ENCODE peak calls at places on chromosomes 7 and 10, in ten cellular contexts. K is CD8-positive, alpha-beta T cell; G is CD4-positive, CD25-positive, alpha-beta regulatory T cell; E is pancreas; Q is sigmoid colon; U is heart right ventricle; O is thoracic aorta; B is spleen; D is fibroblast of lung; M is hepatocyte. T is an unnamed sample. For H3K4me1 and H3K36me3, the result is how much of the 10 kb centered on the place peaks cover.

GRCh38 chr7:45267262-45267661 is 109.7 kb downstream of the RAMP3 start:
- DNase-seq in D (peak), Q (no peak), E (no peak), B (no peak), O (no peak), M (no peak), U (no peak), K (no peak), G (no peak), T (no peak)

GRCh38 chr10:29838529-29838928 is 203.8 kb upstream of the SVIL start:
- DNase-seq in E (no peak), G (no peak), D (no peak), K (no peak), Q (peak), U (no peak), B (no peak), M (no peak), O (no peak), T (peak)

GRCh38 chr10:131147301-131147975 is 164.1 kb downstream of the TCERG1L start:
- DNase-seq in M (no peak), U (no peak), K (no peak), D (no peak), G (no peak), B (peak), E (no peak), Q (no peak), O (no peak), T (no peak)

GRCh38 chr7:46542076-46542475 is 621.0 kb upstream of the IGFBP3 start:
- DNase-seq in D (no peak), B (no peak), K (no peak), G (no peak), E (no peak), U (no peak), Q (no peak), O (no peak), M (no peak), T (no peak)

GRCh38 chr10:80122110-80122710 is 10.3 kb upstream of the PLAC9 start:
- DNase-seq in O (no peak), Q (no peak), D (no peak), K (no peak), U (no peak), B (no peak), M (no peak), G (no peak), E (no peak), T (no peak)

GRCh38 chr7:11212816-11213215 is 239.1 kb downstream of the PHF14 start:
- DNase-seq in M (no peak), D (no peak), O (no peak), E (no peak), B (no peak), Q (no peak), U (no peak), G (no peak), K (no peak), T (no peak)

GRCh38 chr7:35839860-35840854 is 39.3 kb downstream of the SEPTIN7 start:
- DNase-seq in G (no peak), B (no peak), K (no peak), Q (no peak), O (no peak), U (no peak), M (no peak), D (peak), E (no peak), T (no peak)

GRCh38 chr10:29409241-29410051 is 120.6 kb downstream of the LYZL1 start:
- DNase-seq in G (peak), K (peak), D (peak), U (peak), Q (peak), M (no peak), E (peak), O (peak), B (peak), T (peak)

GRCh38 chr10:72086466-72087391 is 1.6 kb downstream of the SPOCK2 start:
- DNase-seq in O (no peak), B (peak), Q (no peak), D (peak), M (no peak), U (peak), K (peak), G (peak), E (no peak), T (no peak)

GRCh38 chr10:36412942-36413341 is 712.5 kb upstream of the ANKRD30A start:
- DNase-seq in M (peak), U (no peak), Q (no peak), G (no peak), D (no peak), E (no peak), K (no peak), O (no peak), B (no peak), T (no peak)

GRCh38 chr10:74544106-74544505 is 282.3 kb upstream of the KAT6B start:
- DNase-seq in M (no peak), Q (no peak), U (no peak), K (no peak), E (no peak), O (no peak), D (peak), G (no peak), B (no peak), T (no peak)

GRCh38 chr10:132421377-132422168 is 24.6 kb downstream of the PWWP2B start:
- DNase-seq in M (peak), B (peak), D (peak), K (no peak), G (peak), O (peak), E (peak), Q (peak), U (peak), T (peak)

GRCh38 chr7:46544396-46545008 is 623.4 kb upstream of the IGFBP3 start:
- DNase-seq in U (no peak), B (no peak), K (no peak), G (no peak), E (no peak), D (peak), O (no peak), M (no peak), Q (no peak), T (no peak)

GRCh38 chr7:33705333-33705833 is 200.0 kb upstream of the BMPER start:
- DNase-seq in E (no peak), D (no peak), B (no peak), Q (no peak), G (no peak), K (no peak), M (no peak), O (no peak), U (no peak), T (no peak)

GRCh38 chr10:79266543-79267312 is 80.5 kb upstream of the PPIF start:
- DNase-seq in B (no peak), E (peak), O (peak), Q (peak), K (no peak), M (peak), G (peak), D (peak), U (peak), T (peak)

GRCh38 chr7:149767068-149767467 is 6.3 kb downstream of the ZNF467 start:
- DNase-seq in E (no peak), M (no peak), G (no peak), U (no peak), O (no peak), B (no peak), D (no peak), Q (no peak), K (no peak), T (no peak)

GRCh38 chr7:158543840-158544239 is 43.8 kb downstream of the PTPRN2 start:
- DNase-seq in B (no peak), D (no peak), G (no peak), U (no peak), E (no peak), O (no peak), K (no peak), M (no peak), Q (no peak), T (no peak)

GRCh38 chr7:24609570-24609969 is 36.3 kb downstream of the PALS2 start:
- DNase-seq in K (no peak), U (no peak), M (no peak), E (no peak), B (no peak), O (no peak), G (no peak), D (no peak), Q (no peak), T (no peak)

GRCh38 chr7:50362712-50363282 is 58.3 kb downstream of the IKZF1 start:
- DNase-seq in M (no peak), U (no peak), B (peak), G (peak), E (no peak), D (no peak), K (peak), O (no peak), Q (no peak), T (no peak)

GRCh38 chr7:31373337-31374289 is 33.1 kb upstream of the NEUROD6 start:
- DNase-seq in U (no peak), E (peak), D (peak), G (peak), K (no peak), Q (no peak), B (no peak), O (no peak), M (peak), T (no peak)

GRCh38 chr7:105808703-105809590 is 67.5 kb downstream of the ATXN7L1 start:
- DNase-seq in M (no peak), D (peak), O (no peak), G (peak), K (peak), U (no peak), Q (no peak), E (no peak), B (peak), T (no peak)

GRCh38 chr7:90192876-90193765 is 18.4 kb upstream of the STEAP2 start:
- DNase-seq in K (no peak), E (no peak), M (no peak), D (peak), G (no peak), Q (no peak), U (no peak), B (no peak), O (no peak), T (no peak)

GRCh38 chr7:84658286-84658685 is 463.7 kb upstream of the SEMA3A start:
- DNase-seq in K (no peak), U (no peak), E (no peak), G (no peak), Q (no peak), M (no peak), O (no peak), D (no peak), B (no peak), T (no peak)

GRCh38 chr10:97842658-97843295 is 6.9 kb upstream of the GOLGA7B start:
- DNase-seq in Q (no peak), K (no peak), B (no peak), O (no peak), M (no peak), G (no peak), U (no peak), E (no peak), D (peak), T (no peak)

GRCh38 chr7:13099197-13099795 is 411.9 kb downstream of the ARL4A start:
- DNase-seq in K (no peak), D (peak), M (no peak), O (no peak), U (no peak), G (peak), Q (no peak), B (no peak), E (no peak), T (no peak)

GRCh38 chr10:106559442-106559841 is 605.1 kb downstream of the SORCS1 start:
- DNase-seq in U (no peak), Q (no peak), O (no peak), B (no peak), G (no peak), E (no peak), K (no peak), M (no peak), D (peak), T (no peak)

GRCh38 chr7:148540041-148540738 is 50.4 kb upstream of the C7orf33 start:
- DNase-seq in B (no peak), O (peak), U (peak), Q (peak), D (peak), E (no peak), K (no peak), G (no peak), M (peak), T (peak)

GRCh38 chr7:106959753-106960152 is 84.8 kb upstream of the PRKAR2B start:
- DNase-seq in D (no peak), M (peak), B (no peak), G (no peak), Q (no peak), E (no peak), O (no peak), U (no peak), K (no peak), T (no peak)

GRCh38 chr7:33905389-33906032 is at the start of gene BMPER:
- DNase-seq in D (peak), Q (peak), M (peak), O (no peak), B (peak), K (no peak), U (peak), G (no peak), E (peak), T (no peak)

GRCh38 chr10:80458263-80458625 is 4.1 kb downstream of the TSPAN14 start:
- DNase-seq in U (no peak), E (no peak), G (no peak), K (no peak), B (no peak), D (no peak), M (no peak), O (no peak), Q (no peak), T (no peak)

GRCh38 chr7:151891753-151892152 is 14.8 kb upstream of the PRKAG2 start:
- DNase-seq in E (peak), M (no peak), K (no peak), Q (no peak), U (no peak), B (peak), G (no peak), O (no peak), D (no peak), T (peak)

GRCh38 chr10:24691113-24691512 is 32.6 kb downstream of the ARHGAP21 start:
- DNase-seq in K (no peak), G (no peak), B (no peak), U (no peak), O (no peak), E (no peak), M (no peak), D (no peak), Q (no peak), T (peak)

GRCh38 chr7:155939350-155939749 is 127.1 kb upstream of the SHH start:
- DNase-seq in E (no peak), O (no peak), G (no peak), M (no peak), B (no peak), K (no peak), D (no peak), U (no peak), Q (no peak), T (no peak)

GRCh38 chr10:125076121-125076825 is 84.1 kb downstream of the CTBP2 start:
- DNase-seq in Q (peak), O (no peak), E (no peak), M (no peak), B (peak), D (no peak), U (no peak), G (no peak), K (no peak), T (no peak)
- H3K27ac ChIP-seq in Q (no peak), O (no peak), E (no peak), M (no peak), B (peak), D (peak), U (peak), G (no peak), K (no peak), T (no peak)

GRCh38 chr7:130897515-130898419 is 163.8 kb upstream of the KLF14 start:
- DNase-seq in D (no peak), Q (no peak), K (no peak), U (no peak), M (no peak), G (no peak), O (no peak), E (no peak), B (no peak), T (no peak)

GRCh38 chr7:130894146-130895005 is 160.4 kb upstream of the KLF14 start:
- DNase-seq in K (no peak), G (no peak), Q (peak), U (peak), D (peak), E (peak), B (no peak), O (no peak), M (no peak), T (peak)

GRCh38 chr7:130895006-130895750 is 161.2 kb upstream of the KLF14 start:
- DNase-seq in Q (no peak), U (no peak), K (no peak), D (no peak), G (peak), B (no peak), O (no peak), E (no peak), M (no peak), T (no peak)

GRCh38 chr7:130896898-130897514 is 163.0 kb upstream of the KLF14 start:
- DNase-seq in O (no peak), M (peak), K (peak), G (peak), E (peak), U (peak), D (peak), B (peak), Q (peak), T (no peak)

DNA sequence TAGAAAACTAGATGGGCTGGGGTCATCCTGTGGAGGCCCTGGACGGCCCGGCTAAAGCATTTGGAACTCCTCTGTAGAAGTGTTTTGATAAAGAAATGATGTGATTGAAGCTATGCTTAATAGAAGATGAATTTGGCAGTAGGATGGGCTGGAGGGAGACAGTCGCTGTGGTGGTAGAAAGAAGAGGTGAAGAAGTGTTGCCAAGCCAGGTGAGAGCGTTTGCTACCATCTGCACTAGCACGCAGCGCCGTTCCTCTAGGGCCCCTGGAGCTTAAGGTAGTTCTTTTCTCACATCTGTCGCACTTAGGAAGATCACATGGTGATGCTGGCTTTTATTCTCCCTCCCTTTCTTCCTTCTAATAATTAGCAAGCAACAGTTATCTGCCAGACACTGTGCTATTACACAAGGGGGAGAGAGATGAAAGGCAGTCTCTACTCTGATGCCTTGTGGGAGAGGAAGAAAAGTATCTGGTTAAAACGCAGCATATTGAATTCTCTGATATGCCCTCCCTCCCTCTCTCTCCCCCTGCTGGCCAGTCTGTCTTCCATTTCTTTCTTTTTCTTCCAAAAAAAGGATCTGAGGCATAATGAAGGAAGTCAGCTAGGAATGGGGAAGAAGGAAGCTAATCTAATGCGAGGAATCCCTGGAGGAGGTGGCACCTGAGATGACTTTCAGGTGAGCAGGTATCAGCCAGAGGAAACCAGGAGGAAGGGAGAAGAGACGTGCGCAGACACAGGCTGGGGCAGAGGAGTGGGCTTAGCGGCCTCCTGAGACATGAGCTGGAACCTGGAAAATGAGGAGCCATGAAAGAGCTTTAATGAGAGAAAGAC is 162.3 kb upstream of the KLF14 start:
- DNase-seq in E (no peak), D (peak), Q (no peak), G (no peak), B (no peak), O (no peak), U (no peak), K (no peak), M (no peak), T (no peak)
- H3K4me1 ChIP-seq in E (under half), D (under half), Q (half or more), G (half or more), B (half or more), O (half or more), U (half or more), K (under half), M (under half), T (under half)

GRCh38 chr7:5689118-5689517 is 92.3 kb downstream of the RNF216 start:
- DNase-seq in Q (no peak), E (no peak), D (peak), M (no peak), K (peak), G (peak), O (no peak), B (no peak), U (no peak), T (peak)
- H3K36me3 ChIP-seq in Q (under half), E (under half), D (under half), M (under half), K (under half), G (under half), O (under half), B (under half), U (under half), T (under half)

DNA sequence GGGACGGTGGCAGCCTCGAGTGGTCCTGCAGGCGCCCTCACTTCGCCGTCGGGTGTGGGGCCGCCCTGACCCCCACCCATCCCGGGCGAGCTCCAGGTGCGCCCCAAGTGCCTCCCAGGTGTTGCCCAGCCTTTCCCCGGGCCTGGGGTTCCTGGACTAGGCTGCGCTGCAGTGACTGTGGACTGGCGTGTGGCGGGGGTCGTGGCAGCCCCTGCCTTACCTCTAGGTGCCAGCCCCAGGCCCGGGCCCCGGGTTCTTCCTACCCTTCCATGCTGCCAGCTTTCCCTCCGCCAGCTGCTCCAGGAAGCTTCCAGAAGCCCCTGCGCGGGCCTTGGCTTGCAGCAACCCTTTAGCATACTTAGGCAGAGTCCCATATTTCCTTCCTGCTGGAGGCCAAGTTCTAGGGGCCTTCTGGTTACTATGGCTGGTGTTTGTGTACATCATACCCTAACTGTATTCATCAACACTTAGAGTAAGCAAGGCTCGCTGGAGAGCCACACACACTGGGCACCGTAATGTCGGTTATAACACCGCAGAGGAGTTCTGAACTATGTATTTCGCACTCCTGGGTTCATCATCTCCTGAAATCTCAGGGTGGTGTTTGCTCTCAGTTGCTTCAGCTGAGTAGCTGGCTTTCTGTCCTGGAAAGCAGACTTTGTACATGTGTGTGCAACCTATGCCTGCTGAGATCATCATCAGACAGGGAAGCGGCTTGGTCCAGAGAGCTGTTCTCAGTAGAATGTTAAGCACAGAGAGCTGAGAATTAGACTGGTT is 492 bp downstream of the MGMT start:
- DNase-seq in B (no peak), K (no peak), E (peak), G (no peak), M (peak), Q (peak), D (no peak), O (no peak), U (no peak), T (no peak)
- H3K27ac ChIP-seq in B (peak), K (peak), E (peak), G (peak), M (peak), Q (peak), D (peak), O (peak), U (peak), T (peak)

T was measured in tibial artery.